ENCODE peak calls at places on chromosomes 1 and 21, in four cellular contexts. X is A549, V is mesendoderm, I is brain microvascular endothelial cell. K is an unnamed sample.

GRCh38 chr1:1437904-1438376 is 2.5 kb downstream of the VWA1 start:
- DNase-seq in X (peak), V (no peak), I (no peak), K (no peak)

GRCh38 chr1:20209471-20209870 is 23.2 kb upstream of the PLA2G2C start:
- DNase-seq in X (no peak), V (no peak), I (no peak), K (no peak)

GRCh38 chr1:45635211-45635610 is 11.4 kb upstream of the CCDC17 start:
- DNase-seq in X (no peak), V (no peak), I (no peak), K (no peak)

GRCh38 chr1:210853276-210853675 is 280.7 kb downstream of the KCNH1 start:
- DNase-seq in X (no peak), V (no peak), I (no peak), K (no peak)

GRCh38 chr21:43654806-43655489 is 4.3 kb downstream of the HSF2BP start:
- DNase-seq in X (no peak), V (no peak), I (peak), K (no peak)

GRCh38 chr1:995665-996633 is 3.9 kb downstream of the HES4 start:
- DNase-seq in X (no peak), V (no peak), I (no peak), K (no peak)

GRCh38 chr21:46052703-46053651 is 44.9 kb upstream of the COL6A2 start:
- DNase-seq in X (no peak), V (peak), I (peak), K (peak)

GRCh38 chr1:156096640-156097391 is 14.6 kb upstream of the MEX3A start:
- DNase-seq in X (peak), V (peak), I (peak), K (no peak)

GRCh38 chr1:150362721-150363425 is 1.1 kb upstream of the RPRD2 start:
- DNase-seq in X (no peak), V (peak), I (no peak), K (no peak)

GRCh38 chr1:178961868-178962267 is 63.8 kb upstream of the FAM20B start:
- DNase-seq in X (no peak), V (no peak), I (no peak), K (no peak)

GRCh38 chr1:174682419-174683008 is 234.8 kb downstream of the GPR52 start:
- DNase-seq in X (no peak), V (no peak), I (peak), K (no peak)

GRCh38 chr1:229229721-229230135 is 41.2 kb upstream of the RAB4A start:
- DNase-seq in X (no peak), V (no peak), I (no peak), K (no peak)

GRCh38 chr1:169161512-169162194 is 55.2 kb downstream of the ATP1B1 start:
- DNase-seq in X (no peak), V (no peak), I (no peak), K (no peak)

GRCh38 chr1:48203287-48203900 is 19.1 kb upstream of the SLC5A9 start:
- DNase-seq in X (peak), V (peak), I (peak), K (no peak)

GRCh38 chr1:151156515-151156819 is at the start of gene TNFAIP8L2:
- DNase-seq in X (no peak), V (peak), I (no peak), K (no peak)

GRCh38 chr1:32286763-32287162 is 5.1 kb upstream of the HDAC1 start:
- DNase-seq in X (no peak), V (peak), I (no peak), K (no peak)

GRCh38 chr1:32289256-32289655 is 2.6 kb upstream of the HDAC1 start:
- DNase-seq in X (no peak), V (no peak), I (no peak), K (peak)

GRCh38 chr1:32291145-32291707 is 657 bp upstream of the HDAC1 start:
- DNase-seq in X (peak), V (peak), I (no peak), K (peak)

GRCh38 chr1:32291708-32292508 is at the start of gene HDAC1:
- DNase-seq in X (peak), V (peak), I (peak), K (peak)
- H3K27ac ChIP-seq in X (peak), V (peak), I (peak), K (peak)

GRCh38 chr21:15065381-15066230 is 806 bp upstream of the NRIP1 start:
- DNase-seq in X (peak), V (peak), I (peak), K (no peak)
- H3K27ac ChIP-seq in X (peak), V (peak), I (peak), K (peak)

GRCh38 chr1:27536004-27536757 is 46.2 kb upstream of the WASF2 start:
- DNase-seq in X (no peak), V (no peak), I (no peak), K (no peak)

GRCh38 chr1:27532119-27532695 is 42.2 kb upstream of the WASF2 start:
- DNase-seq in X (no peak), V (no peak), I (no peak), K (no peak)

GRCh38 chr1:27538793-27539192 is 48.8 kb upstream of the WASF2 start:
- DNase-seq in X (peak), V (peak), I (peak), K (no peak)

GRCh38 chr1:27536767-27537166 is 46.8 kb upstream of the WASF2 start:
- DNase-seq in X (no peak), V (peak), I (peak), K (no peak)

DNA sequence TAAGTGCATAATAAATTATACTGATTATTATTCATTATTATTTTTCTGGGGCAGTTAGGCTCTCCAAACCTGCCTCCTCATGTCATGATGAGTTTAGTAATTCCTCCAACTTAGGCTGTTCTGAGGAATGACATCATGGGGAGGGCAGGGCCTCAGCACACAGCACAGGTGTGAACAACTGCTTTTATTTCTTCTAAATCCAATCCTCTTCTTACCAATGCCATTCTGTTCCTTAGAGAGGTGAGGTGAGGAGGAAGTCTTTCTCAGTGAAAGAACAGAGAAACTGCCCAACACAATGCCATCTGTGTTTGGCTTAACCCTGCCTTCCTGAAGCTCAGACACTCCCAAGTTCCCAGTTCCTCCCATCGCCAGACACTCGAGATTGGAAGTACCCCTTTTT is 45.4 kb upstream of the WASF2 start:
- DNase-seq in X (no peak), V (no peak), I (no peak), K (no peak)
- H3K27ac ChIP-seq in X (no peak), V (no peak), I (no peak), K (peak)

DNA sequence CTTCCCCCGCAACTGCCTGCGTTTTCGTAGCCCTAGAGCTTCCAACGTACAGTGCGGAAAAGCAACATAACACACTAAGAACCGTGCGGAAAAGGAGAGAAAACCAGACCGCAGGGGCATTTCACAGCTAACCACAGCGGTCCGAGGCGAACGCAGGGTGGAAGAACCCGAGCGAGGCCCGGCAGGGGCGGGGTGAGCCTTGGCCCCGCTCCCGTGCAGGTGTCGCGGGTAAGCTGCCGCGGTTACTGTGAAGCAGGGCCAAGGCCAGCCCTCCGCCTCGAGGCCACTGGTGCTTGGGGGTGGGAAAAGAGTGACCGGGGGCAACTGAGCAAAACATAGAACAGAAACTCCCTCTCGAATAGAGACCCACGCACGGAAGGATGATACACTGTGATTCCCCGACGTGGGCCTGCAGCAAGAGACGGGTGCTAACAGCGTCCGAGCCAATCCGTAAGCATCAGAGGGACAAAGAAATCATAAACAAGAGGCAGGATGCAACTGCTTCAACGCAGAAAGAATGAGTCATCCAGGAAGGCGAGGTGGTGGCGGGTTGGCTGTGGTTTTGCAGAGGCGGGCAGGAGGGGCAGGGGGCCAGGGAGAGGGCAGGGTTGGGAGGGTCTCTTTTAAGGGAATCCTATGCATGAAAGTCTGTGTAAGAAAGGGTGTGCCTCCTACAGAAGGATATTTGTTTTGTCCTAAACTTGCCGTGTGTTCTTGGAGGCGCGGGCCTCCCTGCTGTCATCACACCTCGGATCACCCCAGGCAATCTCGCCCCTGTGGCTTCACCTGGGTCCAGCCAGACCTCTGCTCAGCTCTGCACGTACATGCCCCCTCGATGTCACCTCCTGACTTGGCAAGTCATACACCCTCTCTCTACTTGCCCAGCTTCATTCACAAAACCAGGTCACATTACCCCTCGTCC is 7.3 kb downstream of the GNG4 start:
- DNase-seq in X (no peak), V (peak), I (peak), K (peak)
- H3K27ac ChIP-seq in X (no peak), V (no peak), I (no peak), K (no peak)

GRCh38 chr1:41382531-41383090 is 21.4 kb downstream of the FOXO6 start:
- DNase-seq in X (peak), V (peak), I (no peak), K (no peak)
- H3K27ac ChIP-seq in X (peak), V (no peak), I (no peak), K (no peak)

DNA sequence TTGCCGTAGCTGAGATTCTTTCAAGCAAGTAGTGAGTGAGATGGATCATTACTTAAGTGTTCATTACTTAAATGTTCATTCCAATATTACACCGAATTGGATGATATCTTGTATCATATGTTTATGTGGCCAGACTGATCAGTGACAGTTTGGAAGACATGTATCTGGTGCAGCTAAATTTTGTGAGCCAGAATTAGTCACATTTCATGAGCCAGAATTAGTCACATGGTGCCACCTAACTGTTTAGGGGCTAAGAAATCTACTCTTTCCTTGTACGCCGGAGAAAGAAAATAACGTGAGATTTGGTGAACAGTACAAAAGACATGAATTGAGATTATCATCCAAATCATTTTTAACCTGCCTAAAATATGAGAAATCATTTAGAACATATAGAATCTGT is 355.7 kb downstream of the USP25 start:
- DNase-seq in X (no peak), V (no peak), I (no peak), K (no peak)
- H3K27ac ChIP-seq in X (no peak), V (no peak), I (no peak), K (no peak)

GRCh38 chr21:33069243-33069642 is 698 bp upstream of the OLIG1 start:
- DNase-seq in X (no peak), V (no peak), I (no peak), K (no peak)

GRCh38 chr21:33067457-33067856 is 2.5 kb upstream of the OLIG1 start:
- DNase-seq in X (no peak), V (no peak), I (no peak), K (no peak)

GRCh38 chr21:33064623-33064996 is 5.3 kb upstream of the OLIG1 start:
- DNase-seq in X (no peak), V (no peak), I (no peak), K (no peak)

GRCh38 chr21:33069645-33069993 is 322 bp upstream of the OLIG1 start:
- DNase-seq in X (no peak), V (no peak), I (no peak), K (no peak)

GRCh38 chr21:33067045-33067444 is 2.9 kb upstream of the OLIG1 start:
- DNase-seq in X (no peak), V (no peak), I (no peak), K (no peak)
- H3K27ac ChIP-seq in X (no peak), V (no peak), I (no peak), K (no peak)

DNA sequence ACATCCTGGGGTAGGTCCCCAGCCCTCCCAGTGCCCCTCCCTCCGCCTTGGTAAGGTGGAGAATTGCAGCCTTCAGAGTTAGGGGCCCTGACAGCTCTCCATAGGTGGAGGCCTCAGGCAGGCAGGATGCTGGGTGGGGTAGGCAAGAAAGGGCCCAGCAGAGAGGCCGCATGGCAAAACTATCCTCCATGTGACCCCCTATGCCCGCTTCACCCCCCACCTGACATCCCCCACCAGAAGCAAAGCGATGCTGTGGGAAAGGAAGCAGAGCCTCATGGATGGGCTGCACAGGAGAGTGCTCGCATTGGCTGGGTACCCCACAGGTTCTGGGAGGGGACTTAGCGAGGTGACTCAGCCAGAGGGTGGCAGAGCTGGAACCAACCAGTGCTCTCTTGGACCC is 1.6 kb downstream of the S100A9 start:
- DNase-seq in X (no peak), V (no peak), I (no peak), K (no peak)
- H3K27ac ChIP-seq in X (no peak), V (no peak), I (no peak), K (peak)

GRCh38 chr1:51561702-51562101 is 42.6 kb upstream of the EPS15 start:
- DNase-seq in X (no peak), V (no peak), I (no peak), K (no peak)

GRCh38 chr1:51558375-51558924 is 39.4 kb upstream of the EPS15 start:
- DNase-seq in X (no peak), V (peak), I (peak), K (peak)

GRCh38 chr1:51559064-51559500 is 40.0 kb upstream of the EPS15 start:
- DNase-seq in X (no peak), V (peak), I (no peak), K (no peak)

GRCh38 chr1:51560034-51560433 is 41.0 kb upstream of the EPS15 start:
- DNase-seq in X (no peak), V (no peak), I (no peak), K (no peak)

DNA sequence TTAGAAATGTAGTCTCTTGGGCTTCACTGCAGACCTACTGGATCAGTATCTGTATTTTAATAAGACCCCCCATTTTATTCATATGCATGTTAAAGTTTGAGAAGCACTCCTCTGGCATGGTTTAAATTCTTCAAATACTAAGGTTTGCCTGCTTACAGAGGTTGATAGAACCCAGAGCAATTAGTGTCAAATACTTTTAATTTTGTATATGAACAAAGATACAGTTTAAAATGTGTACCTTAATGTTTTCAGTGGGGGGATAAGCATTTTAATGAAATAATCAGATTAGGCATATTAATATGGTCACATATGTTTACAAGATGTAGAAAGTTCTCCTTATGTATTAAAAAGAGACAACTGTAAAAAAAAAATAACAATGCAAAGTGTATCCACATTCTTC is 40.4 kb upstream of the EPS15 start:
- DNase-seq in X (no peak), V (peak), I (no peak), K (no peak)
- H3K27ac ChIP-seq in X (no peak), V (no peak), I (no peak), K (peak)

K was measured in epithelial cell of prostate.